ENCODE peak calls at places on chromosomes 13 and 19, in four cellular contexts. Q is tibial artery, O is heart left ventricle, X is aorta. B is an unnamed sample.

GRCh38 chr19:48450863-48451262 is 4.5 kb upstream of the KCNJ14 start:
- DNase-seq in Q (no peak), O (no peak), X (no peak), B (no peak)

GRCh38 chr19:14550201-14550754 is 20.9 kb downstream of the TECR start:
- DNase-seq in Q (no peak), X (no peak), O (no peak), B (no peak)

GRCh38 chr19:40605201-40605971 is 4.2 kb downstream of the LTBP4 start:
- DNase-seq in X (peak; percentile 77), O (peak; percentile 86), Q (peak; percentile 88), B (peak; percentile 86)

GRCh38 chr19:47020132-47020805 is 632 bp downstream of the NPAS1 start:
- DNase-seq in O (no peak), Q (no peak), X (no peak), B (no peak)

GRCh38 chr13:111114362-111115050 is 604 bp upstream of the ARHGEF7 start:
- DNase-seq in O (peak; percentile 79), X (peak; percentile 78), Q (peak; percentile 81), B (peak; percentile 80)

GRCh38 chr13:70505809-70506208 is 397.6 kb upstream of the KLHL1 start:
- DNase-seq in O (no peak), Q (no peak), X (no peak), B (no peak)

GRCh38 chr19:47190167-47190727 is 40.8 kb downstream of the BBC3 start:
- DNase-seq in Q (peak; percentile 93), O (no peak), X (peak; percentile 86), B (peak; percentile 50)

GRCh38 chr19:35816846-35817245 is 4.2 kb upstream of the PRODH2 start:
- DNase-seq in X (no peak), O (no peak), Q (no peak), B (no peak)

GRCh38 chr19:294819-295686 is 3.9 kb upstream of the PLPP2 start:
- DNase-seq in X (no peak), Q (no peak), O (peak; percentile 73), B (no peak)

GRCh38 chr13:90947976-90948375 is 399.5 kb upstream of the MIR17HG start:
- DNase-seq in X (no peak), O (no peak), Q (no peak), B (no peak)

GRCh38 chr13:32164622-32165268 is 133.2 kb downstream of the FRY start:
- DNase-seq in O (no peak), X (no peak), Q (no peak), B (no peak)

GRCh38 chr19:43504426-43505185 is at the start of gene PHLDB3:
- DNase-seq in O (no peak), Q (peak; percentile 75), X (no peak), B (peak; percentile 63)

GRCh38 chr13:39577833-39578232 is 25.2 kb downstream of the LHFPL6 start:
- DNase-seq in O (no peak), Q (no peak), X (no peak), B (no peak)

GRCh38 chr13:76522083-76522755 is 364.0 kb downstream of the KCTD12 start:
- DNase-seq in O (no peak), X (no peak), Q (no peak), B (no peak)

GRCh38 chr13:23330356-23330755 is 103.1 kb downstream of the SACS start:
- DNase-seq in O (no peak), X (no peak), Q (no peak), B (no peak)

GRCh38 chr13:111429064-111429558 is 108.7 kb downstream of the TEX29 start:
- DNase-seq in X (no peak), O (no peak), Q (no peak), B (no peak)

GRCh38 chr19:33462112-33462726 is 59.4 kb downstream of the PEPD start:
- DNase-seq in X (no peak), O (no peak), Q (peak; percentile 40), B (no peak)

GRCh38 chr13:106496072-106496997 is 39.1 kb downstream of the EFNB2 start:
- DNase-seq in O (no peak), X (no peak), Q (no peak), B (no peak)

GRCh38 chr13:35953537-35954206 is 177.5 kb downstream of the DCLK1 start:
- DNase-seq in Q (peak; percentile 89), X (peak; percentile 71), O (no peak), B (peak; percentile 88)

GRCh38 chr19:47598407-47599349 is 10.3 kb upstream of the BICRA start:
- DNase-seq in Q (peak; percentile 89), X (peak; percentile 69), O (no peak), B (peak; percentile 56)

GRCh38 chr13:21219044-21219381 is 42.6 kb downstream of the MRPL57 start:
- DNase-seq in Q (no peak), X (no peak), O (no peak), B (no peak)

GRCh38 chr13:66887088-66887487 is 343.0 kb downstream of the PCDH9 start:
- DNase-seq in X (no peak), Q (no peak), O (no peak), B (no peak)

GRCh38 chr13:111280226-111280625 is 40.2 kb upstream of the TEX29 start:
- DNase-seq in Q (no peak), O (no peak), X (no peak), B (no peak)

GRCh38 chr19:271856-272255 is 19.3 kb downstream of the PLPP2 start:
- DNase-seq in X (no peak), O (no peak), Q (no peak), B (no peak)

GRCh38 chr13:20902438-20903163 is at the start of gene XPO4:
- DNase-seq in X (peak; percentile 88), Q (peak; percentile 86), O (peak; percentile 91), B (peak; percentile 91)

GRCh38 chr13:79435549-79435948 is 29.5 kb upstream of the RBM26 start:
- DNase-seq in Q (no peak), O (no peak), X (no peak), B (no peak)

GRCh38 chr19:33047422-33047821 is 17.3 kb downstream of the RHPN2 start:
- DNase-seq in X (no peak), O (no peak), Q (no peak), B (no peak)

GRCh38 chr19:46944918-46945628 is 74.6 kb upstream of the NPAS1 start:
- DNase-seq in O (peak; percentile 75), Q (peak; percentile 90), X (peak; percentile 83), B (peak; percentile 87)

GRCh38 chr19:33868821-33869412 is 72.2 kb downstream of the KCTD15 start:
- DNase-seq in O (peak; percentile 69), X (peak; percentile 63), Q (no peak), B (peak; percentile 37)

GRCh38 chr19:29004796-29005195 is 208.2 kb downstream of the UQCRFS1 start:
- DNase-seq in O (no peak), X (no peak), Q (no peak), B (no peak)

GRCh38 chr13:36313047-36313969 is 15.7 kb upstream of the CCDC169 start:
- DNase-seq in Q (no peak), X (no peak), O (no peak), B (no peak)

GRCh38 chr19:54196514-54196913 is 4.1 kb upstream of the RPS9 start:
- DNase-seq in O (no peak), Q (no peak), X (peak; percentile 47), B (no peak)

GRCh38 chr13:109345433-109345941 is 440.9 kb downstream of the IRS2 start:
- DNase-seq in Q (no peak), X (no peak), O (no peak), B (no peak)

GRCh38 chr19:3045885-3046603 is 16.3 kb downstream of the TLE5 start:
- DNase-seq in X (no peak), Q (no peak), O (no peak), B (no peak)

GRCh38 chr13:42977219-42977659 is 14.8 kb downstream of the EPSTI1 start:
- DNase-seq in Q (no peak), X (no peak), O (no peak), B (no peak)

GRCh38 chr19:10768936-10769335 is 51.1 kb downstream of the DNM2 start:
- DNase-seq in O (no peak), X (no peak), Q (no peak), B (no peak)
- H3K4me1 ChIP-seq in O (peaks cover 66% of the 10 kb centered on the region), X (no peaks in the 10 kb centered on the region), Q (peaks cover 43% of the 10 kb centered on the region), B (peaks cover 48% of the 10 kb centered on the region)

GRCh38 chr13:33678906-33679657 is 138.9 kb upstream of the RFC3 start:
- DNase-seq in X (peak; percentile 63), Q (no peak), O (peak; percentile 66), B (peak; percentile 21)
- H3K4me1 ChIP-seq in X (no peaks in the 10 kb centered on the region), Q (peaks cover 3% of the 10 kb centered on the region), O (peaks cover 32% of the 10 kb centered on the region), B (peaks cover 18% of the 10 kb centered on the region)

DNA sequence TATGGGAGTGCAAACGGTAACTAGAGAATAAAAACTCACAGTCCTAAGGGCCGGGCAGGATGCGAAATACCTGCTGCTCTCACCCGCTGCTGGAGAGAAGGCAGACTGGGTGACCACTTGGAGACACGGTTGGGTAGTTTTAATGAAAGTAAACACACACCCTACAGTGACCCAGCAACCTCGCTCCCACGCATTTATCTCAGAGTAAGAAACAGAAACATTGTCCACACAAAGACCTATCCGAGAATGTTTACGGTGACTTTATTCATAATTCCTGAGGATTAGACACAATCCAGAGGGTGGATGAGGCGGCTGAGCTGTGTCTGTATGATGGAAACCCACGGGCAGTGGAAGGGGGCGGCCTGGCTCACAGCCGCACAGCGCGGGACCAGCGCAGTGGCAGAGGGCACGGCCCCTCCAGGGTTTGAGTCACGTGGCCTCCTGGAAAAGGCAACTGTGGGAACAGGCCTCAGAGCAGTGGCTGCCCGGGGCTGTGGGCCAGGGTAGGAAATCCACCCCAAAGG is 73.5 kb upstream of the C13orf46 start:
- DNase-seq in X (no peak), Q (no peak), O (peak; percentile 55), B (no peak)
- H3K4me1 ChIP-seq in X (no peaks in the 10 kb centered on the region), Q (no peaks in the 10 kb centered on the region), O (peaks cover 7% of the 10 kb centered on the region), B (peaks cover 10% of the 10 kb centered on the region)

GRCh38 chr13:38418286-38418685 is 68.6 kb downstream of the UFM1 start:
- DNase-seq in X (no peak), O (no peak), Q (no peak), B (no peak)
- H3K4me1 ChIP-seq in X (no peaks in the 10 kb centered on the region), O (peaks cover 23% of the 10 kb centered on the region), Q (no peaks in the 10 kb centered on the region), B (no peaks in the 10 kb centered on the region)

GRCh38 chr13:45219123-45219891 is 18.5 kb upstream of the KCTD4 start:
- DNase-seq in X (no peak), Q (no peak), O (no peak), B (no peak)
- H3K4me1 ChIP-seq in X (no peaks in the 10 kb centered on the region), Q (no peaks in the 10 kb centered on the region), O (peaks cover 24% of the 10 kb centered on the region), B (peaks cover 30% of the 10 kb centered on the region)

GRCh38 chr19:10166046-10166445 is 28.7 kb downstream of the DNMT1 start:
- DNase-seq in O (no peak), X (no peak), Q (no peak), B (no peak)

GRCh38 chr19:10159610-10160009 is 35.1 kb downstream of the DNMT1 start:
- DNase-seq in X (no peak), Q (no peak), O (no peak), B (no peak)

GRCh38 chr19:10168386-10168948 is 26.3 kb downstream of the DNMT1 start:
- DNase-seq in X (no peak), Q (no peak), O (no peak), B (no peak)

GRCh38 chr19:10167459-10167858 is 27.3 kb downstream of the DNMT1 start:
- DNase-seq in O (no peak), X (no peak), Q (no peak), B (no peak)

DNA sequence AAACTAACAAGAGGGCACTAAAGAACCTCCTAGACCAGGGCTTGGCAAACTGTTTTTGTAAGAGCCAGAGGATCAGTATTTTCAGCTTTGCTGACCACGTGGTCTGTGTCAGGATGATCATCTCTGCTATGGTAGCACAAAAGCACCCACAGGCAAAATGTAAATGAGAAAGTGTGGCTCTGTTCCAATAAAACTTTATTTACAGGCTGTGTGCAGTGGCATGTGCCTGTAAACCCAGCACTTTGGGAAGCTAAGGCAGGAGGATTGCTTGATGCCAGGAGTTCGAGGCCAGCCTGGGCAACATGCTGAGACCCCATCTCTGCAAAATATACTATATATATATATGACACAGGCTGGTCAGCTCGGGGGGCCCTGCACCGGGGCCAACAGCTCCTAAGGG is 31.2 kb downstream of the DNMT1 start:
- DNase-seq in Q (no peak), X (no peak), O (no peak), B (no peak)
- H3K4me1 ChIP-seq in Q (no peaks in the 10 kb centered on the region), X (no peaks in the 10 kb centered on the region), O (no peaks in the 10 kb centered on the region), B (no peaks in the 10 kb centered on the region)

GRCh38 chr19:18647371-18647767 is 10.5 kb downstream of the KLHL26 start:
- DNase-seq in O (no peak), Q (no peak), X (no peak), B (no peak)
- H3K4me1 ChIP-seq in O (peaks cover 56% of the 10 kb centered on the region), Q (peaks cover 81% of the 10 kb centered on the region), X (no peaks in the 10 kb centered on the region), B (peaks cover 46% of the 10 kb centered on the region)